ENCODE peak calls at places on chromosomes 16 and 17, in nine cellular contexts. X is tibial nerve, N is uterus, Q is upper lobe of left lung, O is HepG2, W is adrenal gland, C is prostate gland, H is lower leg skin, L is breast epithelium. B is an unnamed sample.

GRCh38 chr16:82195917-82196494 is 26.0 kb upstream of the MPHOSPH6 start:
- DNase-seq in X (no peak), N (no peak), Q (no peak), O (no peak), W (no peak), C (no peak), H (no peak), L (no peak), B (peak)

GRCh38 chr16:12557808-12558207 is 245.9 kb downstream of the CPPED1 start:
- DNase-seq in X (no peak), N (no peak), Q (no peak), O (no peak), W (no peak), C (no peak), H (no peak), L (no peak), B (no peak)

GRCh38 chr17:39776267-39776666 is 38.5 kb downstream of the GRB7 start:
- DNase-seq in X (no peak), N (no peak), Q (no peak), O (no peak), W (no peak), C (no peak), H (no peak), L (no peak), B (no peak)

GRCh38 chr17:34412534-34412933 is 49.5 kb upstream of the CCL1 start:
- DNase-seq in X (no peak), N (no peak), Q (no peak), O (no peak), W (no peak), C (no peak), H (no peak), L (no peak), B (no peak)

GRCh38 chr17:40648326-40648968 is 829 bp upstream of the SMARCE1 start:
- DNase-seq in X (no peak), N (no peak), Q (no peak), O (peak), W (no peak), C (peak), H (peak), L (no peak), B (peak)

GRCh38 chr16:370443-370842 is at the start of gene MRPL28:
- DNase-seq in X (peak), N (peak), Q (peak), O (peak), W (peak), C (peak), H (peak), L (peak), B (peak)

GRCh38 chr17:41254861-41255260 is 323 bp upstream of the KRTAP9-9 start:
- DNase-seq in X (no peak), N (no peak), Q (no peak), O (no peak), W (no peak), C (no peak), H (no peak), L (no peak), B (peak)

GRCh38 chr17:62671553-62671952 is 44.1 kb downstream of the MRC2 start:
- DNase-seq in X (no peak), N (no peak), Q (peak), O (peak), W (no peak), C (peak), H (no peak), L (peak), B (no peak)

DNA sequence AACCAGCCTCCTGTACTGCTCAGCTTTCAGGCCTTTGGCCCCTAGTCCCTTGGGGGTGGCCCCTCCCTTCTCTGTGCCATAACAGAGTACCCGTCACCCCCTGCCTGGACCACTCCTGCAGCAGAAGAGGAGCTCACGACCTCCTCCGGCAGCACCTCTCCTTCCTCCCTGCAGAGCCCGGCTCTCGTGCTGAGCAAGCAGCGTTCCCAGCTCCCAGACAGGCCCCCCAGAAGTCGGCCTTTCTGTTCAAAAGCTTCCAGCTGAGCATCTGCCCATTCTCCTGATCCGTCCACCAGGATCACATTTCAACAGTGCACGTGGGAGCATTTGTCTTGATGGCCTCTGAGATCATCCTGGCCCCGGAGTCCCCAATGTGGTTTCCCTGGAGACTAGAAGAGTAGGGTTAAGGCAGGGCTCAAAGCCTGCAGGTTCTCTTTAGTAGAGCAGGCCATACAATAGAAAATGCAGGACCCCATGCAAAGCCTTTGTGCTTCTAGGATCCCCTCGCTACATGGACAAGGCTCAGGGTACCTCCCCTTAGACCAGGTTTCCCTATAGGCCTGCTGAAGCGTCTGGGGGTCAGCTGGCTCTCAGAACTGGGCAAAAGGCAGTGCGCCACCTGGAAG is 35.6 kb downstream of the NLRC3 start:
- DNase-seq in X (no peak), N (no peak), Q (no peak), O (no peak), W (no peak), C (no peak), H (no peak), L (no peak), B (no peak)
- TF ChIP-seq POLR2A in X (no peak), N (no peak), Q (no peak), O (no peak), W (no peak), C (no peak), H (no peak), L (no peak), B (no peak)

DNA sequence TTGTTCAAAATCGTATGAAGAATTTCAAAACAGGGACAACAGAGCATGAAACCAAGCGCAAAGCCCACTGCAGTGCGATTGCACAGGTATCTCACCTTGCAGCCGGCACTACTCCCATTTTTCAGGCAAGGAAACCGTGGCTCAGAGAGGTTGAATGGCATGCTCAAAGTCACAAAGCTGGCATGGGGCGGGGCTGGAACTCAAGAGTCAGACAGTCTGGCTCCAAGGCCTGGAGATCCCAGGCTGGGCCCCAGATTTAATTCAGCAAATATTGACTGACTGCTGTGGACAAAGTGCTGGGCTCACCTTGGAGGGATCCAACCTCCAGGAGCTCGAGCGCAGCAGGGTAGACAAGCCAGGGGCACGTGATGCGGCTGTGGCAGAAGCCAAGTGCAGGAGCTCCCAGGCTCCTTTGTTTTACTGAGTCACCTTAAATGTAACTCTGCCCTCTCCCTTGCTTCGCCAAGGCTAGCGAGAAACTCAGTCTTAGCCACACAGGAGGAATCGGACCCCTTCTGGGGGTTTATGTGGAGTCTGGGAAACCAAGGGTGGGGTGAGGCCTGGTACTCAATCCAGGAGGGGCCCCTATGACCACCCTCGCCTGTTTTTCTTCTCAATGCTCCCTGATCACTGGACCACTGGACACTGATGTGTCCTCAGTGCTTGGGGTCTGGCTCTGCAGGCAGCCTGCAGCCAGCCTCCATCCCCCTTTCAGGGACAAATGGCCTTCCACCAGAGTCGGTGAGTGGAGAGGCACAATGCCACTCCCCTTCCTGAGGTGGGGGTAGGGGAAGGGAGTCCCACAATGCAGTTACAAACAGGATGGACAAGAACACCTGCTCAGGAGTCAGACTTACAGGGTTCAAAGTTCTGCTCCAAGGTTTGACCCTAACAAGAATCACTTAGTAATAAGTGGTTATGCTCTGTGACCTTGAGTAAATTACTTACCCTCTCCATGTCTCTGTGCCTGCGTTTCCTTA is 3.9 kb upstream of the SPATA20 start:
- DNase-seq in X (no peak), N (no peak), Q (no peak), O (peak), W (peak), C (peak), H (no peak), L (peak), B (no peak)
- TF ChIP-seq POLR2A in X (no peak), N (no peak), Q (no peak), O (peak), W (no peak), C (no peak), H (no peak), L (no peak), B (no peak)

DNA sequence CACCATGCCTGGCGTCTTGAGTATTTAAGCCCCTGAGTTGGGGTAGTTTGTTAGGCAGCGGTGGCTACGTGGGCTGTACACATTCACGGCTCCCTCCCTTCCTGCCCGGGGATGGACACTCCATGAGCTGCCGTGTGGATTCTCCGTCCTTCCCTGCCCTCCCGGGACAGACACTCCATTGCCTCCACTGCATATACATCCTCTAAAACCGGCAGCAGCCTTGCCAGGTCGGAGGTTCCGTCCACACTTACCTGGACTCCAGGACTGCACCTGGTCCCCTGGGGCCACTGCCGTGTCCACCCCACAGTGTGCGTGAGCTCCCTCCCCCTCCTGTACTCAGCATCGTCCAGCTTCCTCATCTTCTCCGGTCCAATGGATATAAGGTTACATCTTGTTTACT is 3.5 kb upstream of the SPATA2L start:
- DNase-seq in X (no peak), N (no peak), Q (no peak), O (no peak), W (no peak), C (no peak), H (no peak), L (no peak), B (no peak)
- TF ChIP-seq POLR2A in X (no peak), N (no peak), Q (no peak), O (no peak), W (no peak), C (no peak), H (no peak), L (no peak), B (no peak)

DNA sequence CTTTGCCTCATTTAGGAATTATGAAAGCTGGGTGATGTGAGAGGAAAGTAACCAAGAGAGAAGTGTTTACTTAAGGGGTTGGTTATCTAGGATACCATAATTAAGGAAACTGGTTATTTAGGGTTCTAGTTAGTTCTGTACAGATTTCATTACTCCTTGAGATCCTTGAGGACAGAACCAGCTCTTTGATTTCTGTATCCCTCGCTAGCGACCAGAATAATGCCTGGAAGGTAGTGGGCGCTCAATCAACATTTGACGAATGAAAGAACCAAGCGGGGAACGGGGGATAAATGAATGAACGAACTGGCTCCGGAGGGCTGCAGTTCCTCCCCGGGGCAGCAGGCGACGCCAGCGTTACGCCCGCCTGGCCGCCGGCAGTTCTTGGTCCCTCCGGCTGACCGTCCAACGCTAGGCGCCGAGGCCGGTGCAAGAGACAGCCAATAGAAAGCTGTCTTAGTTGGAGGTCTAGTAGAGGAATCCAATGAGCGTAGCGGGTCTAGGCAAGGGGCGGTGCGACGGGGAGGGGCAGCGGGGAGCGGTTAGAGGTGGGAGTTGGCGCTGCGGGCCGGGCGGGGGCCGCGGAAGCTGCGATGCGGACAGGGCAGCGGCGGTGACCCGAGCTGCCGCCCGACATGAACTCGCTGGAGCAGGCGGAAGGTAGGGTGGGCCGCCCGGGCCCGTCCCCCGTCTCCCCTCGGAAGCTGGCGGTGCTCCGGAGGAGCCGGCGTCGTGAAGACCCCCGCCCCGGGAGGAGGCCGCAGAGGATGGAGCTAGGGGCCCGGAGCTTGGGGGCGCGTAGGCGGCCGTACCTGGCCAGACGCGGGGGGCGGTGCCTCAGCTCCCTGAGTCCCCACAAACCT is at the start of gene CNEP1R1:
- DNase-seq in X (peak), N (peak), Q (peak), O (peak), W (peak), C (peak), H (peak), L (peak), B (peak)
- TF ChIP-seq POLR2A in X (no peak), N (peak), Q (peak), O (peak), W (no peak), C (peak), H (no peak), L (no peak), B (peak)

GRCh38 chr17:48125829-48126612 is 18.5 kb downstream of the SNX11 start:
- DNase-seq in X (no peak), N (no peak), Q (peak), O (no peak), W (no peak), C (no peak), H (peak), L (no peak), B (no peak)
- TF ChIP-seq POLR2A in X (no peak), N (no peak), Q (no peak), O (no peak), W (no peak), C (no peak), H (no peak), L (no peak), B (no peak)

GRCh38 chr16:31194898-31195297 is 7.7 kb downstream of the PYCARD start:
- DNase-seq in X (no peak), N (no peak), Q (no peak), O (no peak), W (no peak), C (no peak), H (no peak), L (no peak), B (no peak)
- TF ChIP-seq POLR2A in X (no peak), N (no peak), Q (no peak), O (peak), W (no peak), C (no peak), H (no peak), L (no peak), B (no peak)